ENCODE peak calls at places on chromosomes 3 and 15, in four cellular contexts. One of them, this sample, is unnamed.

GRCh38 chr15:68416158-68416535 is 15.8 kb downstream of the ITGA11 start:
- DNase-seq in HepG2: no peak
- DNase-seq in K562: no peak
- DNase-seq in HEK293T: no peak
- DNase-seq in this sample: no peak

GRCh38 chr3:157311633-157312365 is 124.9 kb upstream of the PTX3 start:
- DNase-seq in HEK293T: no peak
- DNase-seq in K562: no peak
- DNase-seq in HepG2: no peak
- DNase-seq in this sample: no peak

GRCh38 chr15:73982251-73982962 is 9.7 kb downstream of the STOML1 start:
- DNase-seq in HEK293T: no peak
- DNase-seq in HepG2: no peak
- DNase-seq in K562: no peak
- DNase-seq in this sample: no peak

GRCh38 chr15:85825719-85826118 is 31.0 kb upstream of the KLHL25 start:
- DNase-seq in HEK293T: no peak
- DNase-seq in HepG2: no peak
- DNase-seq in K562: no peak
- DNase-seq in this sample: no peak

GRCh38 chr3:169244119-169244864 is 419.2 kb downstream of the MECOM start:
- DNase-seq in HepG2: no peak
- DNase-seq in HEK293T: no peak
- DNase-seq in K562: no peak
- DNase-seq in this sample: peak

GRCh38 chr3:97901327-97902295 is 70.6 kb downstream of the RIOX2 start:
- DNase-seq in HEK293T: no peak
- DNase-seq in K562: no peak
- DNase-seq in HepG2: peak
- DNase-seq in this sample: no peak

GRCh38 chr3:21914451-21914850 is 163.4 kb upstream of the ZNF385D start:
- DNase-seq in HepG2: no peak
- DNase-seq in HEK293T: no peak
- DNase-seq in K562: no peak
- DNase-seq in this sample: no peak

GRCh38 chr15:48451736-48452135 is 120.5 kb downstream of the DUT start:
- DNase-seq in HepG2: no peak
- DNase-seq in K562: no peak
- DNase-seq in HEK293T: no peak
- DNase-seq in this sample: no peak

DNA sequence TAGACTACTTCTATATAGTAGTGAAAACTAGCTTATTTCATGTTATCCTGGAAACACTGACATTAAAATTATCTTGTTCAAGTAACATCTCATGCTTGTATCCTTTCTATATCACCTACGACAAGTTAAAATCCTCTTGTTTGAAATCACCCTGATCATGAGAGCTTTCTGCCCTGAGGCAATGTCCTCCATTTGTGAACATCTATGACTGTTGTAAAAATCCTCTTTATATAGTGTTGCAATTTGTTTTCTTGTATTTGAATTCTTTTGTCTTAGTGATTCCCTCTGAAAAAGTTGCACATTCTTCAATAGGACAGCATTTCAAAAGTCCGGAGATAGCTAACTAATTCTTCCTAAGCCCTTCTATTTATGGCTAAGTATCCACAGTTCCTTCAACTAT is 480.3 kb downstream of the NSUN3 start:
- DNase-seq in K562: no peak
- DNase-seq in HepG2: no peak
- DNase-seq in HEK293T: no peak
- DNase-seq in this sample: no peak
- TF ChIP-seq ELF4 in K562: no peak
- TF ChIP-seq ELF4 in HepG2: no peak
- TF ChIP-seq ELF4 in HEK293T: no peak
- TF ChIP-seq ELF4 in this sample: no peak

DNA sequence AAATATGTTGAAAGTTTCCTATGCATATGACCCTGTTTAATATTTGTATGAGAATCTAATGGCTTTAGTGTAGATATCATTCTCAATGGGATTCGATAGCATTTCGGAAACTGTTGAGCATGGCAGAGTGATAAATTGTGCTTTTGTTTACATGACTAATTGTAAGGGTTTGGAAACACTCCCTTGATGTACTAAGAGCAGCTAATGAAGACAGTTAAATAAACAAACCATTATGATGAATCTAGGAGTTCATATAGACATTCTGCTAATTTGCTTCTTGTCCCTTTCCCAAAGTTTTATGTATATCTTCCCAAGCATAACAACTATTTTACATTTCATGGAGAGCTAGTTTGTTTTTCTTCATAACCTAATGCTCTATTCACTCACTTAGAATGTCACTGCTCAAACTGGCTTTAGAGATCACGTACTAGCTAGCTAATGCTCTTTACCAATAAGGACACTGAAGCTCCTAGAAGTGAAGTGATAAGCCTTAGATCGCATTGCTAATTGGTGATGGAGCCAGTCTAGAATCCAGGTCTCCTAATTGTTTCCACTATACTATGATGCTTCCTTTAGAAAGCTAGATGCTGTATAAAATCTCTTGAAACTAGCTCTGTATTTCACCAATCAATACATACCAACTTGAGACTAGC is 140.8 kb downstream of the TP63 start:
- DNase-seq in K562: no peak
- DNase-seq in HEK293T: no peak
- DNase-seq in HepG2: no peak
- DNase-seq in this sample: no peak
- TF ChIP-seq ELF4 in K562: no peak
- TF ChIP-seq ELF4 in HEK293T: no peak
- TF ChIP-seq ELF4 in HepG2: no peak
- TF ChIP-seq ELF4 in this sample: no peak

GRCh38 chr3:50205719-50206276 is 727 bp downstream of the SLC38A3 start:
- DNase-seq in HepG2: peak
- DNase-seq in HEK293T: no peak
- DNase-seq in K562: peak
- DNase-seq in this sample: peak

GRCh38 chr3:50203113-50203852 is 1.8 kb upstream of the SLC38A3 start:
- DNase-seq in K562: no peak
- DNase-seq in HepG2: peak
- DNase-seq in HEK293T: no peak
- DNase-seq in this sample: no peak

GRCh38 chr3:50204052-50204803 is 843 bp upstream of the SLC38A3 start:
- DNase-seq in K562: no peak
- DNase-seq in HepG2: no peak
- DNase-seq in HEK293T: no peak
- DNase-seq in this sample: no peak

GRCh38 chr3:50207359-50208042 is 2.4 kb downstream of the SLC38A3 start:
- DNase-seq in K562: no peak
- DNase-seq in HepG2: no peak
- DNase-seq in HEK293T: no peak
- DNase-seq in this sample: no peak

DNA sequence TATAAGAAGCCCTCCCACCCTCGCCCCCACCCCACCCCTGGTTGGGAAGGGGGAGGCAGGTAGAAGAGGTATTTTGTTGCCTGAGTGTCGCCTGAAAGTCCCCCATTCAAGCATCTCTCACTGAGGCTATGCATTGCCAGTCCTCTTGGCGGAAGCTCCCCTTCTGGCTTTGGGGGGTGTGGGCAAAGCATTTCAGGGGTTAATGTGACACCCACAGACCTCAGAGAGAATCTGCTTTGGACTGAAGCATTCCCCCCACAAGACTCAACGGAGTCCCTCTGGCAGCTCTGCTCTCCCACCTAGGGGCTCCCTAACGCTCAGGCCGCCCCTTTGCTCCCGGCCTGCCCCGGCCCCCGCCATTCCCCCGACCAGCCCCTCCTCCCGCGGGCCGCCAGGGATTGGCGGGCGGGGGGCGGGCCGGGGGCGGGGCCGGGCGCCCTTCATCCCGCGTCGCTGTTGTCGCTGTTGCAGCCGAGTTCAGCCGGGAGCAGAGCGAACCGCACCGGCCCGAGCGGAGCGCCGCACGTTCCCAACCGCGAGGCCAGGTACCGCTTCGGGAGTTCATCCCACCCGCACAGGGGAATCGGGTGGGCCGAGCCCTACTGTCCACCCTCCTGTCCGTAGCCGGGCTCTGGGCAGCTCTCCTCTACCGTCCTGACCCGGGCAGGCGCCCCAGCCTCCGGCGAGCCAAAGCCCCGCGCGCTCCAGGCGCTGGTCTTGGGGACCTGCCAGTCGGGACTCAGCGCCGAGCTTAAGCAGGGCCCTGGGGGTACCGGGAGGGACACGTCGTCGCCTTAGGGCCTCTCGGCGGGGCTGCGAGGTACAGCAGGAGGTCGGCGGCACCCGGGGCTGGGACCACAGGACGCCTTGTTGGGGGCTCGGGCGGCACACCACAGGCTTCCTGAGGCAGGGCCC is at the start of gene SLC38A3:
- DNase-seq in K562: no peak
- DNase-seq in HEK293T: peak
- DNase-seq in HepG2: no peak
- DNase-seq in this sample: peak
- TF ChIP-seq ELF4 in K562: no peak
- TF ChIP-seq ELF4 in HEK293T: no peak
- TF ChIP-seq ELF4 in HepG2: no peak
- TF ChIP-seq ELF4 in this sample: no peak

DNA sequence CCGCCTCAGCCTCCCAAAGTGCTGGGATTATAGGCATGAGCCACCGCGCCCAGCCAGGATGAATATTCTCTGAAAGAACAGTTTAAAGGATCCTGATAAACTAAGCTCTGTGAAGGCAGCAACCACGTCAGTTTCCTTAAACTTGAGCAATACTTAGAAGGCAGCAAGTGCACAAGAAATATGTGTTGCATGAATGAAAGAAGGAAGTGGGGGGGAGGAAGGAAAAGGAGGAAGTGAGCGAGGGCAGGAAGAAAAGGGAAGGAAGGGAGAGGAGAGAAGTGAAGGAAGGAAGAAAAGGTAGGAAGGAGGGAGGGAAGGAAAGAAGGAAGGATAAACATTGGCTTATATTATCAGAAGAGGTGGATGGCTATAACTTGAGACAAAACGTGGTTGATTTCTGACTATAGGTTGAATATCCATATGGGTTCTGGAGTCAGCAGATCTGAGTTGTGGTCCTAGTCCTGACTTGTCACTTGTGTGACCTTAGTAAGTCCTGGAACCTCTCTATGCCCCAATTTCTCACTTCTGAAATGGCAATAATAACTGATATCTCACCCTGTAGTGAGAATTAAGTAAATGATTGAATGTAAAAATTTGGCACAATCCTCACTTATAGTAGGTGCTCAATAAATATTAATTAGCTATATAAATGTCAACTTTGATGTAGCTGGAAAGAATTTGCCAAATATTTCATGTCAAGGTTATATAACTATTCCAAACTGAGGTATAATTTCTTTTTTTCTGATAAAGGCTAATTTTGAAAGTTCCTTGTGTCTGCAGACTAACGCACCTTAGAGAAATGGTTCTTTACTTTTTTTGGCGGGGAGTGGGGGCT is 12.0 kb upstream of the SEMA4B start:
- DNase-seq in K562: peak
- DNase-seq in HepG2: no peak
- DNase-seq in HEK293T: no peak
- DNase-seq in this sample: no peak
- TF ChIP-seq ELF4 in K562: peak
- TF ChIP-seq ELF4 in HepG2: no peak
- TF ChIP-seq ELF4 in HEK293T: no peak
- TF ChIP-seq ELF4 in this sample: no peak

DNA sequence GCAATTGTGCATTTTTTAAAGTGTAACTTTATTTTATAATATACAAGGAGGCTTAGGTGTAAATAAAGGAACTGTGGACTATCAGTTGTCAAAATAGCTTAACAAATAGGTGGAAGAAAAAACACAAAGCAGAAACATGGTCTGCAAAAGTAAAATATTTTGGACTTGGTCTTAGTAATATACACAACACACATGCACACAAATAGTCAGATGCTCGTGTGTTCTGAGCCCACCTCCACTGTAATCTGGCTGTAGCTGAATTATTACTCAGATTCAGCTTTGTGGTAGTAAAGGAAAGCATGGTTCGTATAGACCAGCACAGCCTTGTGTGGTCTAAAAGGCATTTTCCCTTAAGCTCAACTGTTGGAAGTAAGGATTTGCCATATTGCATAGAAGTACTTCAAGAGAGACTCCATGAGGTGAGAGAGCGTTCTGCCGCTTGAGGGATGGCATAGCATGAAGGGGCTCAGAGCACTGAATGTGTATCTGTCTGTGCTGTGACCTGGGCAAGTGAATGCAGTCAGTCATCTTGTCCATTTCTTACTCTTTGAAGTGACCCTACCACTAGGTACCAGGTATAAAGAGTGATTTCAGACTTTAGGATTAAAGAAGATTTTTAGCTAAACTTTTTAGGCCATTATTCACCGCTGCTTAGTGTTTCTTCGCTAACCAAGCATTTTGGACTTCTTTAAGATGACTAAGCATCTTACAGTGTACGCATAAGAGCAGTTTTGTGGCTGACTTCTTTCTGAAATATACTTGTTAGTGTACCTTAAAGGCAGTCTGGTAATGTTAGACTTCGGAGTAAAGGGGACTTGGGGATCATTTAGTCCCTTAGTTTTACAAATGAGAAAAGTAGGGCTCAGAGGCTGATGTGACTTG is 15.1 kb downstream of the TPM1 start:
- DNase-seq in HepG2: no peak
- DNase-seq in K562: no peak
- DNase-seq in HEK293T: no peak
- DNase-seq in this sample: no peak
- TF ChIP-seq ELF4 in HepG2: no peak
- TF ChIP-seq ELF4 in K562: no peak
- TF ChIP-seq ELF4 in HEK293T: no peak
- TF ChIP-seq ELF4 in this sample: no peak

DNA sequence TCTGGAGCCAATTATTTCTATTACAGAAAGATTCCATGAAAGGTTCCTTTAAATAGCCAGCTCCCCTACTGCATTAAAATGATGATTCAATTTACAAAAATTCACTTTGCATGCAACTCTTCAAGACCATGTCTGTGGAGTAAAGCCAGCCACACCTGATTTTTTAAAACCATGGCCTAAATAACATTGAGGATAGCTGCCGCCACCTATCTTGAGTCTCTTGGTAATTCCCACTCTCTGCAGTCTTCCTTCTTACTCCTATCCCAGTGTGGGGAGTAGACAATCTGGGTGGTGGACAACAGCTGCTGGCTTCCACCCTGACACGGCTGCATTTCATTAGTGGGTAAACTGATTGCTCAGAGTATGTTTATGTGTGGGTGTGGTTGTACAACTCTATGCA is 10.7 kb downstream of the LRTM1 start:
- DNase-seq in HEK293T: no peak
- DNase-seq in HepG2: no peak
- DNase-seq in K562: no peak
- DNase-seq in this sample: no peak
- TF ChIP-seq ELF4 in HEK293T: no peak
- TF ChIP-seq ELF4 in HepG2: no peak
- TF ChIP-seq ELF4 in K562: no peak
- TF ChIP-seq ELF4 in this sample: no peak

This sample was measured in WTC11.